ENCODE peak calls at places on chromosomes 4 and X, in seven cellular contexts. X is heart left ventricle, V is lower lobe of right lung, C is dorsolateral prefrontal cortex, F is left ventricle myocardium inferior, S is A549, H is adrenal gland. G is an unnamed sample.
A peak's percentile ranks its signal among the peaks of the same experiment; 100 is the strongest.

GRCh38 chr4:16256343-16256742 is 30.1 kb upstream of the TAPT1 start:
- DNase-seq in X (no peak), V (no peak), C (no peak), F (no peak), S (no peak), H (no peak), G (no peak)

GRCh38 chrX:26100421-26100920 is 37.7 kb upstream of the MAGEB18 start:
- DNase-seq in X (no peak), V (no peak), C (no peak), F (no peak), S (no peak), H (no peak), G (no peak)

GRCh38 chr4:89681219-89681618 is 155.7 kb downstream of the SNCA start:
- DNase-seq in X (no peak), V (no peak), C (no peak), F (no peak), S (no peak), H (no peak), G (peak; percentile 75)

GRCh38 chrX:1262369-1262768 is 6.2 kb upstream of the CSF2RA start:
- DNase-seq in X (no peak), V (no peak), C (no peak), F (no peak), S (no peak), H (no peak), G (no peak)

GRCh38 chr4:150078996-150079581 is 844 bp downstream of the DCLK2 start:
- DNase-seq in X (peak; percentile 45), V (peak; percentile 55), C (peak; percentile 39), F (peak; percentile 34), S (peak; percentile 22), H (peak; percentile 68), G (peak; percentile 17)

GRCh38 chrX:72630185-72630584 is 57.5 kb upstream of the HDAC8 start:
- DNase-seq in X (no peak), V (no peak), C (no peak), F (no peak), S (no peak), H (no peak), G (no peak)

GRCh38 chr4:170109586-170110289 is 20.0 kb upstream of the AADAT start:
- DNase-seq in X (no peak), V (no peak), C (no peak), F (no peak), S (no peak), H (no peak), G (no peak)

GRCh38 chrX:136636121-136636520 is 11.8 kb upstream of the CD40LG start:
- DNase-seq in X (no peak), V (no peak), C (no peak), F (no peak), S (no peak), H (no peak), G (no peak)

GRCh38 chr4:181138116-181138515 is 1105.1 kb upstream of the TENM3 start:
- DNase-seq in X (no peak), V (no peak), C (no peak), F (no peak), S (no peak), H (no peak), G (no peak)

GRCh38 chr4:56786955-56787354 is 34.5 kb downstream of the SPINK2 start:
- DNase-seq in X (peak; percentile 72), V (peak; percentile 49), C (peak; percentile 20), F (peak; percentile 76), S (no peak), H (peak; percentile 80), G (peak; percentile 29)

GRCh38 chrX:123422875-123423274 is 238.8 kb downstream of the GRIA3 start:
- DNase-seq in X (no peak), V (no peak), C (no peak), F (no peak), S (peak; percentile 3), H (peak; percentile 57), G (no peak)

GRCh38 chr4:73417973-73418372 is 13.9 kb downstream of the ALB start:
- DNase-seq in X (no peak), V (no peak), C (no peak), F (no peak), S (no peak), H (no peak), G (no peak)

GRCh38 chr4:163808091-163808490 is 313.6 kb downstream of the TMA16 start:
- DNase-seq in X (no peak), V (no peak), C (no peak), F (no peak), S (no peak), H (no peak), G (no peak)

DNA sequence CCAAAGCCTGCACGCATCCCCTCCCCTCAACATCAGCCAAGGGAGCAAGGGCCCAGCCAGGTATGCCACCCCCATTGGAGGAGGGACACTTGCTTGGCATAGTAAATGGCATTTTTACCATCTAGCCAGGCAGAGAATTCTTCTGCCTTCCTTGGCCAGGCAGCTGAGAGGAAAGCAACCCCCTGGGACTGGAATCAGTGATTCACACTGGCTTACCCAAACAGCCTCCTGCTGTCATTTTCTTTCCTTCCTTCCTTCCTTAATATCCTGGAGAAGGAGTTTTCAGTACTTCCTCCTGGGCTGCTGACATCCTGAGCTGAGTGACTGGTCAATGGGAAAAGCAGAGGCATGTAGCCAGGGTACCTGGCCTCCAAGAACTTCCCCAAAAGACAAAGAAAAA is 28.6 kb upstream of the KIAA1210 start:
- DNase-seq in X (no peak), V (no peak), C (no peak), F (no peak), S (no peak), H (no peak), G (no peak)
- H3K27ac ChIP-seq in X (no peak overlapping the region), V (no peak overlapping the region), C (no peak overlapping the region), F (no peak overlapping the region), S (peak overlapping the region; percentile 15), H (no peak overlapping the region), G (no peak overlapping the region)

GRCh38 chrX:4844376-4844775 is 1130.9 kb upstream of the PRKX start:
- DNase-seq in X (no peak), V (no peak), C (no peak), F (no peak), S (no peak), H (no peak), G (no peak)

GRCh38 chrX:4851534-4851933 is 1138.1 kb upstream of the PRKX start:
- DNase-seq in X (no peak), V (no peak), C (no peak), F (no peak), S (no peak), H (no peak), G (no peak)

GRCh38 chrX:4850312-4850711 is 1136.9 kb upstream of the PRKX start:
- DNase-seq in X (no peak), V (no peak), C (peak; percentile 15), F (no peak), S (no peak), H (no peak), G (no peak)
- TF ChIP-seq CTCF in X (no peak), V (no peak), C (no peak), F (no peak), S (no peak), H (no peak), G (no peak)

DNA sequence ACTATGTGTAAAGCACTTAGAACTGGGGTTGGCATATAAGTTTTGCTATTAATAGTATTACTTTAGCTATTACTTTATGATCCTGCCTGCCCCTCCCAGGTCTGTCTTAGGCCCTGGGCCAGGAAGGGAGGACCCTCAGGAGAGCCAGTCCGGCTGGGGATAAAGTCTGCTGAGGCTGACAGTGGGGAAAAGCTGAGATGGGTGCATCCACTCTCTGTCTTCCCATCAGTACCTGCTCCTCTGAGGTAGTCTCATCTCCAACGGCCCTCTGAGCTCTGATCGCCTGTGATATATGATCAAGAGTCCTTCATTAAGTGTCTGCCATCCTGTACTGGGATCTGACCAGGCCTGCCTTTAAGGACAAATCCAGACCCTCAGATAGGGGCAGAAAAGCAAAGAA is 156.5 kb upstream of the PJA1 start:
- DNase-seq in X (no peak), V (no peak), C (no peak), F (no peak), S (no peak), H (no peak), G (no peak)
- H3K27ac ChIP-seq in X (no peak overlapping the region), V (no peak overlapping the region), C (no peak overlapping the region), F (no peak overlapping the region), S (no peak overlapping the region), H (no peak overlapping the region), G (no peak overlapping the region)

GRCh38 chr4:116849620-116850019 is 235.8 kb downstream of the TRAM1L1 start:
- DNase-seq in X (no peak), V (no peak), C (no peak), F (no peak), S (no peak), H (no peak), G (no peak)
- TF ChIP-seq CTCF in X (no peak), V (no peak), C (peak; percentile 10), F (no peak), S (no peak), H (no peak), G (no peak)